ENCODE peak calls at places on chromosomes 5 and 9, in six cellular contexts. V, R, F, Z, J and K are unnamed samples.

GRCh38 chr5:98424681-98425454 is 348.6 kb upstream of the RGMB start:
- DNase-seq in F (no peak), V (no peak), R (no peak), J (no peak), Z (no peak), K (no peak)

GRCh38 chr5:140596364-140596763 is 31.7 kb downstream of the SLC35A4 start:
- DNase-seq in V (no peak), J (no peak), Z (no peak), R (no peak), F (no peak), K (no peak)

GRCh38 chr5:137563646-137564474 is 64.7 kb upstream of the SPOCK1 start:
- DNase-seq in R (peak), V (no peak), F (no peak), Z (no peak), J (no peak), K (peak)

GRCh38 chr9:83744206-83744605 is 36.4 kb upstream of the UBQLN1 start:
- DNase-seq in V (no peak), J (no peak), F (no peak), R (no peak), Z (no peak), K (no peak)

GRCh38 chr9:131020862-131021261 is 11.9 kb downstream of the LAMC3 start:
- DNase-seq in R (no peak), F (no peak), J (no peak), Z (no peak), V (no peak), K (no peak)

GRCh38 chr9:115283395-115283794 is 165.4 kb upstream of the TNC start:
- DNase-seq in V (no peak), R (no peak), F (no peak), Z (no peak), J (no peak), K (no peak)

GRCh38 chr5:167851416-167851815 is 440.0 kb upstream of the WWC1 start:
- DNase-seq in Z (no peak), V (no peak), R (no peak), J (no peak), F (no peak), K (no peak)

GRCh38 chr9:131485206-131485605 is 17.5 kb upstream of the POMT1 start:
- DNase-seq in V (no peak), Z (no peak), J (no peak), R (no peak), F (no peak), K (no peak)

GRCh38 chr5:145429170-145429569 is 406.0 kb downstream of the PRELID2 start:
- DNase-seq in R (no peak), F (no peak), J (no peak), Z (no peak), V (no peak), K (no peak)

GRCh38 chr5:170006016-170006415 is 25.7 kb upstream of the INSYN2B start:
- DNase-seq in Z (no peak), V (no peak), F (no peak), J (no peak), R (no peak), K (no peak)

GRCh38 chr5:39970117-39970798 is 545.5 kb upstream of the DAB2 start:
- DNase-seq in V (no peak), R (no peak), J (no peak), Z (no peak), F (no peak), K (no peak)

GRCh38 chr5:90221947-90222346 is 187.6 kb downstream of the CETN3 start:
- DNase-seq in Z (no peak), F (no peak), R (no peak), J (no peak), V (no peak), K (no peak)

GRCh38 chr5:76473676-76474075 is 70.6 kb downstream of the IQGAP2 start:
- DNase-seq in R (peak), V (no peak), J (no peak), F (peak), Z (no peak), K (no peak)

GRCh38 chr5:151696470-151697061 is 9.9 kb upstream of the SPARC start:
- DNase-seq in V (no peak), R (no peak), F (no peak), J (peak), Z (peak), K (peak)

GRCh38 chr5:135328128-135328687 is 70.8 kb downstream of the MACROH2A1 start:
- DNase-seq in R (no peak), J (no peak), F (no peak), Z (no peak), V (no peak), K (no peak)